ENCODE peak calls at places on chromosome 10, in six cellular contexts. G, L, E, Y, C and V are unnamed samples.

GRCh38 chr10:96044686-96045085 is 1.3 kb downstream of the CCNJ start:
- DNase-seq in L (peak; percentile 5), C (no peak), Y (no peak), E (no peak), G (peak; percentile 37), V (peak; percentile 60)

GRCh38 chr10:26780793-26781601 is 79.8 kb downstream of the ABI1 start:
- DNase-seq in C (peak; percentile 33), G (no peak), E (no peak), L (no peak), Y (peak; percentile 69), V (no peak)

GRCh38 chr10:119418401-119418800 is 124.1 kb downstream of the RGS10 start:
- DNase-seq in Y (no peak), L (no peak), C (no peak), G (peak; percentile 12), E (no peak), V (no peak)

GRCh38 chr10:97765201-97765600 is 6.6 kb downstream of the SFRP5 start:
- DNase-seq in C (no peak), G (no peak), L (no peak), E (no peak), Y (no peak), V (no peak)

GRCh38 chr10:5639066-5639465 is 27.3 kb downstream of the ASB13 start:
- DNase-seq in G (no peak), Y (no peak), E (no peak), C (no peak), L (no peak), V (no peak)

GRCh38 chr10:48449501-48450232 is 143.2 kb downstream of the MAPK8 start:
- DNase-seq in E (no peak), Y (no peak), L (no peak), G (no peak), C (no peak), V (no peak)

GRCh38 chr10:129365767-129366400 is 101.2 kb upstream of the MGMT start:
- DNase-seq in C (no peak), L (no peak), Y (no peak), E (peak; percentile 48), G (peak; percentile 43), V (no peak)

GRCh38 chr10:21055339-21056135 is 158.4 kb upstream of the NEBL start:
- DNase-seq in C (no peak), L (no peak), E (no peak), Y (no peak), G (no peak), V (no peak)

GRCh38 chr10:4281207-4281825 is 496.3 kb upstream of the KLF6 start:
- DNase-seq in G (no peak), E (no peak), L (no peak), C (no peak), Y (no peak), V (no peak)

GRCh38 chr10:124565565-124566221 is 104.1 kb downstream of the LHPP start:
- DNase-seq in Y (no peak), E (no peak), C (peak; percentile 53), L (peak; percentile 69), G (peak; percentile 69), V (no peak)

GRCh38 chr10:84193846-84194423 is 402 bp upstream of the CDHR1 start:
- DNase-seq in C (no peak), L (no peak), E (no peak), Y (no peak), G (no peak), V (no peak)

GRCh38 chr10:49734676-49735075 is 27.4 kb downstream of the OGDHL start:
- DNase-seq in Y (no peak), C (no peak), L (no peak), G (no peak), E (no peak), V (no peak)

GRCh38 chr10:113957013-113957412 is 86.7 kb upstream of the ADRB1 start:
- DNase-seq in C (no peak), L (peak; percentile 65), G (no peak), E (no peak), Y (no peak), V (no peak)

GRCh38 chr10:4266387-4267083 is 481.5 kb upstream of the KLF6 start:
- DNase-seq in L (no peak), G (no peak), C (no peak), Y (no peak), E (no peak), V (no peak)

GRCh38 chr10:35165112-35165511 is 38.5 kb downstream of the CREM start:
- DNase-seq in E (no peak), G (no peak), C (no peak), L (no peak), Y (no peak), V (no peak)

GRCh38 chr10:6953131-6953834 is 373.2 kb upstream of the PRKCQ start:
- DNase-seq in L (no peak), C (no peak), E (no peak), G (no peak), Y (no peak), V (no peak)

GRCh38 chr10:28089467-28089866 is 90.6 kb upstream of the ODAD2 start:
- DNase-seq in G (no peak), C (no peak), Y (no peak), E (no peak), L (no peak), V (no peak)

GRCh38 chr10:12844796-12845524 is 156.6 kb downstream of the CCDC3 start:
- DNase-seq in L (peak; percentile 10), C (no peak), Y (no peak), G (no peak), E (peak; percentile 11), V (no peak)

GRCh38 chr10:78333362-78334143 is 299.9 kb downstream of the RPS24 start:
- DNase-seq in Y (no peak), C (no peak), E (no peak), G (no peak), L (no peak), V (no peak)

GRCh38 chr10:124697837-124698559 is 46.2 kb downstream of the FAM53B start:
- DNase-seq in L (no peak), Y (no peak), C (no peak), E (no peak), G (no peak), V (no peak)

GRCh38 chr10:35564276-35564982 is 40.7 kb upstream of the GJD4 start:
- DNase-seq in L (no peak), E (no peak), C (no peak), G (no peak), Y (no peak), V (peak; percentile 74)

GRCh38 chr10:43524434-43525247 is 49.8 kb downstream of the ZNF239 start:
- DNase-seq in C (no peak), G (no peak), Y (no peak), E (no peak), L (no peak), V (no peak)

GRCh38 chr10:102775201-102775972 is 31.6 kb downstream of the WBP1L start:
- DNase-seq in G (no peak), C (no peak), Y (no peak), E (no peak), L (peak; percentile 28), V (no peak)

GRCh38 chr10:62306663-62307062 is 38.0 kb upstream of the RTKN2 start:
- DNase-seq in G (no peak), Y (no peak), C (no peak), L (no peak), E (no peak), V (no peak)

GRCh38 chr10:71426058-71426605 is 29.4 kb downstream of the CDH23 start:
- DNase-seq in C (no peak), E (peak; percentile 6), Y (no peak), G (no peak), L (no peak), V (no peak)

GRCh38 chr10:127407551-127407950 is 141.6 kb upstream of the NPS start:
- DNase-seq in E (no peak), C (no peak), G (no peak), L (no peak), Y (no peak), V (no peak)

GRCh38 chr10:127406018-127406550 is 143.0 kb upstream of the NPS start:
- DNase-seq in G (no peak), L (no peak), Y (no peak), C (no peak), E (no peak), V (no peak)

GRCh38 chr10:127408115-127408710 is 140.9 kb upstream of the NPS start:
- DNase-seq in G (peak; percentile 0), Y (no peak), E (no peak), C (no peak), L (no peak), V (no peak)

GRCh38 chr10:127402596-127403409 is 146.3 kb upstream of the NPS start:
- DNase-seq in C (no peak), L (no peak), E (no peak), G (no peak), Y (no peak), V (no peak)

GRCh38 chr10:127405221-127405620 is 143.9 kb upstream of the NPS start:
- DNase-seq in L (no peak), C (no peak), Y (no peak), G (no peak), E (no peak), V (no peak)
- TF ChIP-seq GABPA in L (no peak), C (no peak), Y (no peak), G (no peak), E (no peak), V (no peak)

DNA sequence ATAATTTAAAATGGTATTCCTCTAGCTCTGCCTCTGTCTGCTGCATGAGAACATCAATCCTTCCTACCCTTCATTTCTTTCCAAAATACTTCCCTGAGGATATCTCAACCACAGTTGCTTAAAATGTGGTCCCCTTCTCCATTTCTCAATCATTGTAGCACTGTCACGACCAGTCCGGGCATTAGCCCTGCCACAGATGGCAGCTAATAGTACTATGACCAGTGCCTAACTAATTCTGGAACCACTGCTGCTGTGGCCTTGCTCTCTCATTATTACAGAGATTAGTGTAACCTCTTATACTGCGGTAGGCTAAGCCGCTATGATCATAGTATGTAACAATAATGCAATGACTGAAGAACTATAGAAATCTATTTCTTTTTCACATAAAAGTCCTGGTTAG is 66.0 kb downstream of the REEP3 start:
- DNase-seq in Y (no peak), E (no peak), C (no peak), G (no peak), L (no peak), V (no peak)
- H3K27ac ChIP-seq in Y (no peak overlapping the region), E (no peak overlapping the region), C (no peak overlapping the region), G (no peak overlapping the region), L (no peak overlapping the region), V (no peak overlapping the region)

DNA sequence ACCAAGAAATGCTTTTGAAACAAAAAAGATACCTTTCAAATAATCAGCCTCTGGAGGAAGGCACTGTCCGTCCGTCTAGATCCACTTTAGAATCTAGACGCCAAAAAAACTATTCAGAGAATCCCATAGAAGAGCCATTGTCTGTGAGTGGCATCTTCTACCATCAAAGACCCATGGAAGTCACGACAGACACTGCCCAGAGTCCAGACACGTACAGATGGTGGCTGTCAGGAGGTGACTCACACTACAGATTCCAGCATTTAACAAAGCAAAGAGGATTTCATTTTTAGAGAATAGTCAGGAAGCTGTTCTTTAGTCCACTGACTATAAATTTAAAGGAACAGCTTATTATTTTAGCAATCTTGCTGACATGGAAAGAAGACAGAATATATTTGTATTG is 11.7 kb downstream of the C1QL3 start:
- DNase-seq in L (peak; percentile 45), E (no peak), C (no peak), Y (no peak), G (no peak), V (no peak)
- TF ChIP-seq GABPA in L (no peak), E (no peak), C (no peak), Y (no peak), G (no peak), V (no peak)

DNA sequence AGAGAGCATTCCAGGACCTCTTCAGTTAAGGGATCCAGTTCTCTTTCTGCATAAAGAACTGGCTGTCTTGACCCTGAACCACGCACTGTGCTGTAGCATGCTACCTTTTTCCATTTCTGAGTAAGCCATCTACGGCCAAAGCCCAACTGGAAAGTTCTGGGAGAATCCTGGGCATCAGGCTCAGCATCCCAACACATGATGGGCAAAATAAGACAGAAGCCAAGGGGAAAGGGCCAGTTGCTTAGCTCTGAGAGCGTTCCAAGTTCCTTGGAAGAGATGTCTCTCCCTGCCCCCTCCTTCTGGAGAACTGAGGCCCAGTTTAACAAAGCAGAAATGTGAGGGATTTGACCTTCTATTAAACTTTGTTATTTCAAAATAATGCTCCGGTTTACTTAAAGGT is 37.9 kb upstream of the ADD3 start:
- DNase-seq in G (no peak), E (no peak), Y (no peak), L (no peak), C (no peak), V (no peak)
- H3K27ac ChIP-seq in G (no peak overlapping the region), E (no peak overlapping the region), Y (no peak overlapping the region), L (no peak overlapping the region), C (no peak overlapping the region), V (no peak overlapping the region)